ENCODE peak calls at places on chromosomes 3 and 15, in four cellular contexts. M is mammary epithelial cell, T is fibroblast of lung, K is hepatocyte. S is an unnamed sample. For H3K79me2 and H3K9me3, the result is how much of the 10 kb centered on the place peaks cover.

GRCh38 chr3:143736651-143737050 is 111.6 kb downstream of the SLC9A9 start:
- DNase-seq in T (peak), M (peak), K (no peak), S (no peak)

GRCh38 chr15:36775209-36775608 is 195.8 kb downstream of the CDIN1 start:
- DNase-seq in K (no peak), M (no peak), T (no peak), S (no peak)

GRCh38 chr3:161913786-161914389 is 417.3 kb downstream of the OTOL1 start:
- DNase-seq in T (peak), K (no peak), M (peak), S (no peak)

GRCh38 chr3:43473737-43474136 is 148.1 kb downstream of the ANO10 start:
- DNase-seq in K (no peak), M (no peak), T (no peak), S (no peak)

GRCh38 chr15:42133356-42133755 is 23.1 kb downstream of the PLA2G4F start:
- DNase-seq in K (no peak), M (no peak), T (no peak), S (no peak)

GRCh38 chr15:26665950-26666921 is 106.6 kb downstream of the GABRB3 start:
- DNase-seq in M (no peak), K (peak), T (no peak), S (no peak)

GRCh38 chr15:25250906-25251622 is 187.8 kb downstream of the UBE3A start:
- DNase-seq in K (peak), T (no peak), M (no peak), S (no peak)

GRCh38 chr3:197466586-197467399 is 89.0 kb downstream of the BDH1 start:
- DNase-seq in M (peak), K (peak), T (peak), S (peak)

GRCh38 chr3:42403737-42404136 is 6.7 kb downstream of the LYZL4 start:
- DNase-seq in K (no peak), M (peak), T (no peak), S (no peak)

GRCh38 chr15:42453826-42454225 is 37.1 kb downstream of the ZNF106 start:
- DNase-seq in K (no peak), M (no peak), T (no peak), S (no peak)

GRCh38 chr3:67109651-67110204 is 111.6 kb downstream of the KBTBD8 start:
- DNase-seq in T (peak), M (peak), K (peak), S (peak)

GRCh38 chr3:127673191-127674098 is 693 bp downstream of the ABTB1 start:
- DNase-seq in K (peak), T (peak), M (no peak), S (peak)

GRCh38 chr3:125161607-125162219 is 50.8 kb downstream of the SLC12A8 start:
- DNase-seq in T (no peak), K (no peak), M (no peak), S (no peak)

GRCh38 chr3:174639970-174640369 is 219.2 kb upstream of the NAALADL2 start:
- DNase-seq in T (no peak), K (no peak), M (no peak), S (no peak)

GRCh38 chr3:27357665-27358258 is 11.4 kb downstream of the NEK10 start:
- DNase-seq in K (peak), M (peak), T (peak), S (peak)

GRCh38 chr15:20340931-20341661 is 200.5 kb downstream of the GOLGA6L6 start:
- DNase-seq in M (peak), K (peak), T (no peak), S (no peak)

GRCh38 chr3:17645074-17645698 is 97.2 kb downstream of the TBC1D5 start:
- DNase-seq in K (peak), T (peak), M (peak), S (peak)

GRCh38 chr3:13012228-13012691 is 61.0 kb downstream of the IQSEC1 start:
- DNase-seq in M (no peak), K (no peak), T (no peak), S (peak)

GRCh38 chr3:13013994-13014754 is 59.1 kb downstream of the IQSEC1 start:
- DNase-seq in T (no peak), M (no peak), K (no peak), S (no peak)

GRCh38 chr3:13011369-13012227 is 61.6 kb downstream of the IQSEC1 start:
- DNase-seq in T (no peak), K (no peak), M (no peak), S (peak)

GRCh38 chr3:13013595-13013993 is 59.6 kb downstream of the IQSEC1 start:
- DNase-seq in M (no peak), K (no peak), T (no peak), S (no peak)

DNA sequence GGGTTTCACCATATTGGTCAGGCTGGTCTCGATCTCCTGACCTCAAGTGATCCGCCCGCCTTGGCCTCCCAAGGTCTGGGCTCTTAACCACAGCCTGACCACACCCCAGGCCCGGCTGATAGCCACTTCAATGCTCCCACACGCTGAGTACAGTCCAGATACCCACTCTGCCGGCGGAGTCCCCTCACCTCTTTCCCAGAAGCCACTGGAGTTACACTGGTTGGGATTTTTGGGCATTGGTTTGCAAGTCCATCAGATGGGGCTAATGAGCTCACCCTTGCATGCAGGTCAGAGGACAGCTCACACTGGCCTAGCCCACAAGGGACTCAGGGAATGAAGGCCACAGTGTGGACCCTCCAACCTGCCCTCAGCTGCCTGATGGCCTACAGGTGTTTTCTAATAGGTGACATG is 60.1 kb downstream of the IQSEC1 start:
- DNase-seq in T (no peak), M (no peak), K (no peak), S (no peak)
- H3K79me2 ChIP-seq in T (under half), M (under half), K (under half), S (under half)

DNA sequence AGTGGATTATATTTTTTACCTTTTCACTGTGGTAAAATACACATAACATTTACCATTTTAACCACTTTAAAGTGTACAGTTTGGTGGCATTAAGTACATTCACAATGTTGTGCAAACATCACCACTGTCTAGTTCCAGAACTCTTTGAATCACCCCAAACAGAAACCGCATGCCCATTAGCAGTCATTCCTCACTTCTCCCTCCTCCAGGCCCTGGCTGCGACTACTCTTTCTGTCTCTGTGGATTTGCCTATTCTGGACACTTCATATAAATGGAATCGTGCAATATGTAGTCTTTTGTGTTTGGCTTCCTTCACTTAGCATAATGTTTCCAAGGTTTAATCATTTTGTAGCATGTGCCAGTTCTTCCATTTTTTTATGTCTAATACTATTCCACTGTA is 409.8 kb downstream of the NTRK3 start:
- DNase-seq in K (no peak), T (peak), M (no peak), S (no peak)
- H3K9me3 ChIP-seq in K (under half), T (under half), M (under half), S (under half)

GRCh38 chr15:56225520-56225919 is 18.2 kb downstream of the RFX7 start:
- DNase-seq in K (no peak), T (no peak), M (no peak), S (no peak)
- H3K79me2 ChIP-seq in K (half or more), T (under half), M (half or more), S (half or more)

DNA sequence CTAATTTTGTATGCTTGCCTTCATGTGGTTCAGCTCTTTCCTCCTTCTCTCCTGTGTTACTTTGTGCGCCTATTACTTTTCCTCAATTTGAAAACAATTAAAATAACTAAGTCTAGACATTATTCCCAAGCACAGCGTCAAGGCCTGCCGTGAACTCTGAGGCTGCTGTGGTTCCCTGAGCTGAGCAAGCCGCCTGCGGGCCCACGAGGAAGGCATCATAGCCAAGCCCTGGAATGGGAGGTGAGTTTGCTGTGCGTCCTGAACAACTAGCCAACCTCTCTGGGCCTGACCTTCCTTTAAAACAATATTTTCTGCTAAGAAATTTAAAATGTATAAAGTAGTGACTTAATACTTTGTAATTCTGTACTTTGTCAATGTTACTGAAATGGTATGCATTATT is 327.2 kb downstream of the OCA2 start:
- DNase-seq in K (no peak), M (no peak), T (no peak), S (no peak)
- H3K9me3 ChIP-seq in K (under half), M (half or more), T (under half), S (under half)